ENCODE peak calls at places on chromosomes 11 and 22, in five cellular contexts. Q, L, I, U and F are unnamed samples.

GRCh38 chr22:41885116-41885515 is 29.8 kb downstream of the SHISA8 start:
- DNase-seq in L (no peak), I (no peak), U (no peak), Q (no peak), F (no peak)

GRCh38 chr11:69822676-69823494 is 3.7 kb upstream of the FGF3 start:
- DNase-seq in L (no peak), I (no peak), U (no peak), Q (no peak), F (no peak)

GRCh38 chr11:126417463-126417862 is 62.0 kb downstream of the ST3GAL4 start:
- DNase-seq in U (no peak), Q (no peak), I (no peak), L (no peak), F (no peak)

GRCh38 chr22:45562537-45563361 is 60.1 kb downstream of the FBLN1 start:
- DNase-seq in L (no peak), Q (no peak), I (no peak), U (no peak), F (no peak)

GRCh38 chr11:111541209-111542061 is 915 bp downstream of the LAYN start:
- DNase-seq in L (no peak), Q (no peak), U (peak; percentile 27), I (peak; percentile 86), F (no peak)

GRCh38 chr22:37618674-37619073 is 10.0 kb downstream of the GGA1 start:
- DNase-seq in U (no peak), I (no peak), L (no peak), Q (no peak), F (no peak)

GRCh38 chr11:96026310-96026709 is 102.4 kb upstream of the MTMR2 start:
- DNase-seq in L (no peak), Q (no peak), U (no peak), I (no peak), F (no peak)

GRCh38 chr11:106238704-106239360 is 161.4 kb downstream of the AASDHPPT start:
- DNase-seq in L (no peak), U (no peak), I (no peak), Q (no peak), F (no peak)

GRCh38 chr11:47233989-47234668 is 14.5 kb downstream of the ACP2 start:
- DNase-seq in I (peak; percentile 49), Q (no peak), U (no peak), L (no peak), F (no peak)

GRCh38 chr11:116654526-116654925 is 118.3 kb downstream of the BUD13 start:
- DNase-seq in I (no peak), L (no peak), Q (no peak), U (no peak), F (no peak)

GRCh38 chr22:34105461-34106062 is 185.3 kb upstream of the LARGE1 start:
- DNase-seq in L (peak; percentile 59), Q (peak; percentile 20), U (peak; percentile 39), I (peak; percentile 12), F (no peak)

GRCh38 chr11:95363710-95364109 is 132.7 kb upstream of the SESN3 start:
- DNase-seq in L (no peak), U (no peak), I (no peak), Q (no peak), F (no peak)

GRCh38 chr11:46858920-46859531 is 12.9 kb upstream of the CKAP5 start:
- DNase-seq in L (no peak), I (no peak), U (no peak), Q (no peak), F (peak; percentile 52)

GRCh38 chr11:95092549-95093324 is 3.1 kb downstream of the ENDOD1 start:
- DNase-seq in U (peak; percentile 40), L (no peak), I (peak; percentile 28), Q (no peak), F (no peak)

GRCh38 chr22:17869285-17870096 is 95.2 kb upstream of the BID start:
- DNase-seq in Q (no peak), L (no peak), U (no peak), I (no peak), F (no peak)

GRCh38 chr11:8237453-8237852 is 26.2 kb downstream of the LMO1 start:
- DNase-seq in Q (no peak), L (no peak), I (no peak), U (no peak), F (no peak)

GRCh38 chr11:2375341-2375853 is 1.7 kb upstream of the CD81 start:
- DNase-seq in I (no peak), U (no peak), L (no peak), Q (no peak), F (no peak)

GRCh38 chr22:30245985-30246901 is at the start of gene LIF:
- DNase-seq in L (peak; percentile 30), Q (peak; percentile 52), U (peak; percentile 74), I (peak; percentile 55), F (peak; percentile 61)

GRCh38 chr22:37768273-37768672 is 39.5 kb upstream of the GCAT start:
- DNase-seq in U (no peak), L (no peak), I (no peak), Q (no peak), F (no peak)

GRCh38 chr11:99325807-99326206 is 305.1 kb downstream of the CNTN5 start:
- DNase-seq in I (peak; percentile 66), Q (no peak), U (no peak), L (no peak), F (no peak)

GRCh38 chr22:31588970-31589675 is 72.9 kb downstream of the PISD start:
- DNase-seq in L (no peak), I (no peak), Q (no peak), U (no peak), F (no peak)

GRCh38 chr11:78380615-78381029 is 37.0 kb downstream of the GAB2 start:
- DNase-seq in L (no peak), Q (no peak), I (no peak), U (no peak), F (no peak)

GRCh38 chr11:128936546-128937275 is 6.0 kb downstream of the TP53AIP1 start:
- DNase-seq in U (no peak), I (no peak), Q (no peak), L (no peak), F (no peak)

GRCh38 chr11:72685560-72686480 is 11.6 kb upstream of the PDE2A start:
- DNase-seq in I (no peak), L (no peak), U (peak; percentile 75), Q (peak; percentile 51), F (no peak)

GRCh38 chr11:65590240-65590738 is 5.3 kb downstream of the KCNK7 start:
- DNase-seq in L (no peak), I (no peak), Q (no peak), U (no peak), F (no peak)

GRCh38 chr11:80136991-80137390 is 696.2 kb upstream of the TENM4 start:
- DNase-seq in Q (no peak), L (no peak), I (no peak), U (no peak), F (no peak)

GRCh38 chr11:66274219-66274618 is 3.8 kb upstream of the CNIH2 start:
- DNase-seq in Q (no peak), L (no peak), U (no peak), I (no peak), F (no peak)

GRCh38 chr11:1419811-1420210 is 30.1 kb downstream of the BRSK2 start:
- DNase-seq in I (no peak), U (no peak), Q (no peak), L (no peak), F (no peak)

GRCh38 chr22:47281126-47282106 is 519.0 kb downstream of the TBC1D22A start:
- DNase-seq in U (no peak), I (peak; percentile 62), L (no peak), Q (no peak), F (no peak)

GRCh38 chr11:119755351-119756071 is 26.5 kb upstream of the NECTIN1 start:
- DNase-seq in Q (no peak), I (no peak), U (no peak), L (no peak), F (no peak)

GRCh38 chr11:118915941-118916841 is 9.5 kb downstream of the BCL9L start:
- DNase-seq in I (no peak), U (no peak), L (no peak), Q (no peak), F (no peak)

GRCh38 chr11:12119502-12119901 is 9.1 kb downstream of the MICAL2 start:
- DNase-seq in Q (no peak), L (no peak), I (no peak), U (no peak), F (no peak)

GRCh38 chr11:134751161-134751560 is 339.1 kb upstream of the B3GAT1 start:
- DNase-seq in Q (no peak), U (no peak), L (peak; percentile 7), I (no peak), F (no peak)

GRCh38 chr22:30609260-30610185 is 2.5 kb downstream of the TCN2 start:
- DNase-seq in I (peak; percentile 87), U (peak; percentile 37), L (no peak), Q (no peak), F (peak; percentile 63)

GRCh38 chr11:70271635-70271953 is 1.1 kb downstream of the PPFIA1 start:
- DNase-seq in U (no peak), Q (no peak), I (no peak), L (no peak), F (no peak)

GRCh38 chr11:5449432-5449831 is 309 bp downstream of the OR51I2 start:
- DNase-seq in Q (no peak), L (no peak), U (no peak), I (no peak), F (no peak)

GRCh38 chr11:119964136-119965025 is 173.5 kb downstream of the TRIM29 start:
- DNase-seq in L (no peak), I (no peak), Q (no peak), U (no peak), F (no peak)